ENCODE peak calls at places on chromosomes 4 and X, in seven cellular contexts. U is stomach, Z is OCI-LY7, B is fibroblast of mammary gland, M is neural crest cell, V is uterus, H is foreskin fibroblast. W is an unnamed sample.
A peak's percentile ranks its signal among the peaks of the same experiment; 100 is the strongest.

GRCh38 chr4:123939621-123940020 is 543.0 kb downstream of the SPRY1 start:
- DNase-seq in U (no peak), Z (no peak), B (peak; percentile 90), M (no peak), V (no peak), H (peak; percentile 83), W (no peak)

GRCh38 chrX:134676440-134676839 is 18.2 kb upstream of the PLAC1 start:
- DNase-seq in U (no peak), Z (no peak), B (peak; percentile 72), M (no peak), V (no peak), H (peak; percentile 74), W (no peak)

GRCh38 chr4:86011117-86011516 is 348.7 kb downstream of the MAPK10 start:
- DNase-seq in U (no peak), Z (no peak), B (peak; percentile 99), M (no peak), V (no peak), H (peak; percentile 96), W (no peak)

GRCh38 chrX:17697191-17697590 is 40.1 kb upstream of the SCML1 start:
- DNase-seq in U (no peak), Z (no peak), B (peak; percentile 42), M (no peak), V (no peak), H (peak; percentile 40), W (no peak)

GRCh38 chrX:23668335-23668734 is 1.0 kb downstream of the PRDX4 start:
- DNase-seq in U (no peak), Z (no peak), B (no peak), M (no peak), V (no peak), H (peak; percentile 9), W (no peak)

GRCh38 chr4:159016527-159017137 is 86.2 kb upstream of the RAPGEF2 start:
- DNase-seq in U (no peak), Z (no peak), B (no peak), M (peak; percentile 1), V (peak; percentile 24), H (no peak), W (peak; percentile 41)

GRCh38 chr4:19002170-19002569 is 980.6 kb upstream of the LCORL start:
- DNase-seq in U (no peak), Z (no peak), B (no peak), M (no peak), V (no peak), H (no peak), W (peak; percentile 23)

GRCh38 chrX:105375816-105376215 is 155.3 kb upstream of the TEX13A start:
- DNase-seq in U (no peak), Z (no peak), B (peak; percentile 75), M (no peak), V (no peak), H (peak; percentile 56), W (no peak)

GRCh38 chr4:77074961-77075855 is 581 bp downstream of the CCNI start:
- DNase-seq in U (peak; percentile 68), Z (peak; percentile 88), B (peak; percentile 70), M (peak; percentile 63), V (peak; percentile 70), H (peak; percentile 82), W (peak; percentile 79)

GRCh38 chr4:186159613-186160012 is 31.8 kb upstream of the CYP4V2 start:
- DNase-seq in U (no peak), Z (peak; percentile 7), B (no peak), M (no peak), V (no peak), H (no peak), W (no peak)
- TF ChIP-seq CTCF in U (no peak), Z (no peak), B (no peak), M (no peak), V (no peak), H (no peak), W (no peak)

DNA sequence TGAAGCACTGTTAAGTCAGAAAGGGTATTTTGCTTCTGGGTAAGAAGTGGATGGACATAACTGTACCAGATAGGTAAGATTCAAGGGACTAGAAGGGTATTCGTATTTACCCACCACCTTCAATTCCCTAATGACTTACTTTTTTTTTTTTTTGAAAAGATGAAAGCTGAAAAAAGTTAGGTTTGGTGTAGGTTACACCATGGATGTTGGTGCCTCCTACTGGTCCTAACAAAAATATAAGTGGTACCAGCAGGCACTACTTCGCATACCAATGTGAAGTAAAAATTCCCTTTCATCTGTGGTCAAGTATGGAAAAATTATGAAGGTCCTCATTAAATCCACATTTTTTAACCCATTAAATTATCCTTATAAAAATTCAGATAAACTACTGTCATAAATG is 7.2 kb downstream of the ANKRD17 start:
- DNase-seq in U (no peak), Z (no peak), B (no peak), M (no peak), V (no peak), H (no peak), W (no peak)
- TF ChIP-seq CTCF in U (no peak), Z (peak; percentile 61), B (no peak), M (no peak), V (no peak), H (no peak), W (peak; percentile 35)

DNA sequence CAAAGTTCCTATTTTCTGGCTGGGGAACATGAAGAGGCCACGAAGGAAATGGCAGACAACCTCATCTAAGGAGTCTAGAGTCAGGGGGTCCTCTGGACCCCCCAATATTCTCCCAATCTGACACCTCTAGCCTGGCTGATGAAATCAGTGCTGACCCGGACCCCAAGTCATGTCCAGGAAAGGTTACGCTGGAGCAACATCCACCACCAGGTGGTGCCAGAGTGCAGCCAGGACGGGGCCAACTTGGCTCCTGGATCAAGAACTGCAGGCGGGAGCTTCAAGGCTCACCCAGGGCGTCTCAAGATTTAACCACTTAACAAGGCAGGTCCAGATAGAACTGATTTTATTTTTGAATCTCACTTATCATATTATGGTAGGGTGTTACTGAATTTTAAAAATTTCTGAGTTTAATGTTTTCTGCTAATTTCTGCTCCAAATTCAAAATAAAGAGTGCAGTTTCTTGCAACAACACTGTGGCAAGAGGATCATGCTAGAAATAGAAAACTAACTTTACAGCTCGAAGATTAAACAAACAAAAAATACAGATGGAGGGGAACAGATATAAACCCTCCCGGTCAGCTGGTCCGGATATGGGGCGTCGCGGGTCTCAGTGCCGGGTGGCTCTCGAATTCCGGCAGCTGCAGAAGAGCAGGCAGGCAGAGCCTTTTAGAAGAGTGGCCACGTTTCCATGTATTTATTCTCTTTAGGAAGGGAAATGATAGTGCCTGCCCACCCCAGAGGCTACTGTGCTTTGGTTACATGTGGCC is 135.5 kb downstream of the AFAP1 start:
- DNase-seq in U (peak; percentile 88), Z (peak; percentile 72), B (peak; percentile 81), M (peak; percentile 94), V (peak; percentile 87), H (peak; percentile 91), W (peak; percentile 91)
- TF ChIP-seq CTCF in U (peak; percentile 97), Z (peak; percentile 97), B (peak; percentile 96), M (peak; percentile 91), V (peak; percentile 97), H (peak; percentile 99), W (peak; percentile 88)

GRCh38 chrX:10833299-10834169 is 213.1 kb upstream of the MID1 start:
- DNase-seq in U (peak; percentile 58), Z (no peak), B (peak; percentile 24), M (peak; percentile 2), V (peak; percentile 24), H (peak; percentile 34), W (peak; percentile 12)

GRCh38 chrX:10828640-10829039 is 208.3 kb upstream of the MID1 start:
- DNase-seq in U (peak; percentile 30), Z (no peak), B (no peak), M (no peak), V (no peak), H (no peak), W (no peak)

DNA sequence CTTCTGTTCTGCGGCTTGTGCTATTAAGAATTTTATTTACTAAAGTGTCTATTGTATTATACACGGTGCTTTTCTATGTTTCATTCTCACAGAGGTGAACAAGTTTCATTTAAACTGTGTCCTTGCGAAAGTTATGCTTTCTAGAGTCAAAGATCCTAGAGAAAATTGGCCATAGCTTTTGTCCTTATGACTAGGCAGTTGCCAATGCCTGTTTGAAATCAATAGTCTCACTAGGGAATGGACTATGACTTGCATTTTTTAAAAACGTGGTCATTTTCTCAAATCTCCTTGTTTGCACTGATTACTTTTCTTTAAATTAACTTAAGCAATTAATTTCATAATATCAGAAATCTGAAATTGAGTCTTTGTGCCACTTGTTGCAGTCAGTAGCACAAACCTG is 211.7 kb upstream of the MID1 start:
- DNase-seq in U (no peak), Z (no peak), B (no peak), M (no peak), V (no peak), H (no peak), W (no peak)
- TF ChIP-seq CTCF in U (no peak), Z (no peak), B (no peak), M (no peak), V (no peak), H (no peak), W (no peak)

DNA sequence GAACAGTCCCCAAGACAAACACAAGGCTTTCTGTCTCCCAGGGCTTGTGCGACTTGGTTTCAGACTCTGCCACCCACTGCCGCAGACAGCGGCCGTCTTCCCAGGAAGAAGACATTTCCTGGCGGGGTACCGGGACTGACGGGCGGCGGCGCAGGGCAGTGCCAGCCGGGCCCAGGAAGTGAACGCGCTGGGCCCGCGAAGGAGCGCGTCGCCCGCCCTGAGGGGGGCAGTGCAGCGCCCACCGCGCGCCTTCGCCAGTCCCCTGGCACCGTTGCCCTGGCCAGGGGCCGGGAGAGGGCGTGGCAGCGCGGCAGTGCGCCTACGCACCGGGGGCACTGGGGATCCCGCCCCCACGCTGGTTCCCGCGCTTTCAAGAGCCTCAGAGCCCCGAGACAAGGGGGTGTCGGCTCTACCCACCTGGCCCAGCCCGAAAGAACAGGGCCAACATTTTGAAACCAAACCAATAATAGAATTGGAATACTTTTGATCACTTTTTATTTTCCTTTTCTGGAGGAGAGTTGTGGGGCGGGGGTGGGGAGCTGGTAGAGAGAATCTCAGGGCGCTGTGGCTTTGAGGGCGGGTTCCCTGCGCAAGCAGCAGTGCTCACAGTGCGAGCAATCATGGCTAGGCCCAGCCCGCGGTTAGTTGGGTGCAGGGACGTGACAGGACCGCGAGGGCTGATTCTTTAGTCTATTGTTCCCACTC is 23.6 kb upstream of the APLN start:
- DNase-seq in U (peak; percentile 55), Z (no peak), B (no peak), M (no peak), V (peak; percentile 27), H (peak; percentile 54), W (no peak)
- TF ChIP-seq CTCF in U (no peak), Z (no peak), B (no peak), M (no peak), V (peak; percentile 8), H (no peak), W (no peak)

DNA sequence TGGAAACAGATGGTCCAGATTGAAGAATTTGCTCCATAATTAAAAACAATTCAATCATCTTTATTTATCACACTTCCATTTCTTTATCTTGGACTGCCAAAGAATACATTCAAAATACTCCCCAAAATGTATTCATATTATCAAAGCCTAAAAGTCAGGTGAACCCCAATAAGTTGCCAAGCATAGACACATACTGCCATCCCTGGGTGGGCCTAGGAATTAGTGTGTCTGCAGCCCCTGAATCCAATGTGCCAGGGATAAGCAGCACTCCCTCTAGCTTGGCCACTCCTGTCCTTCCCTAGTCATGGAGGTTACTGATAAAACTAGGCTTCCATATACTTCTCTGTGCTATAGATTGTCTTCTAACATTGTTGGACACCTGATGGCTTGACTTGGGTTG is 199.9 kb downstream of the TENM3 start:
- DNase-seq in U (no peak), Z (no peak), B (no peak), M (no peak), V (no peak), H (no peak), W (no peak)
- TF ChIP-seq CTCF in U (no peak), Z (no peak), B (peak; percentile 4), M (no peak), V (no peak), H (no peak), W (no peak)

GRCh38 chr4:177108708-177109107 is 201.0 kb upstream of the NEIL3 start:
- DNase-seq in U (no peak), Z (no peak), B (peak; percentile 60), M (no peak), V (no peak), H (peak; percentile 73), W (no peak)
- TF ChIP-seq CTCF in U (no peak), Z (peak; percentile 26), B (peak; percentile 63), M (no peak), V (no peak), H (peak; percentile 57), W (no peak)